ENCODE peak calls at places on chromosomes 7 and 10, in six cellular contexts. N is IMR-90, P is Ammon's horn, T is tibial artery, C is NCI-H2081, F is NCI-H1436. I is an unnamed sample.

GRCh38 chr10:80487791-80488538 is 33.9 kb downstream of the TSPAN14 start:
- DNase-seq in T (no peak), N (no peak), F (no peak), P (peak), C (no peak), I (no peak)

GRCh38 chr10:17784701-17785100 is 24.4 kb upstream of the MRC1 start:
- DNase-seq in P (peak), N (peak), C (no peak), F (no peak), T (no peak), I (no peak)

GRCh38 chr10:118287076-118287806 is 54.9 kb downstream of the FAM204A start:
- DNase-seq in P (no peak), C (no peak), N (no peak), F (no peak), T (no peak), I (no peak)

GRCh38 chr10:112988839-112989406 is 38.9 kb downstream of the TCF7L2 start:
- DNase-seq in F (no peak), T (no peak), N (no peak), C (no peak), P (no peak), I (no peak)

GRCh38 chr10:111967116-111967515 is 216.4 kb downstream of the GPAM start:
- DNase-seq in C (no peak), F (no peak), N (no peak), T (no peak), P (no peak), I (no peak)

GRCh38 chr10:91487914-91488577 is 77.9 kb downstream of the HECTD2 start:
- DNase-seq in T (no peak), N (no peak), C (no peak), F (no peak), P (no peak), I (no peak)

GRCh38 chr10:120559800-120560199 is 102.8 kb downstream of the PLPP4 start:
- DNase-seq in T (no peak), P (no peak), C (no peak), F (no peak), N (no peak), I (no peak)

GRCh38 chr7:19442016-19442785 is 266.6 kb downstream of the POLR1F start:
- DNase-seq in C (peak), F (no peak), N (peak), P (no peak), T (no peak), I (no peak)

GRCh38 chr7:134462337-134462925 is 3.5 kb upstream of the AKR1B1 start:
- DNase-seq in C (no peak), T (no peak), P (no peak), N (peak), F (no peak), I (no peak)

GRCh38 chr7:24341677-24342076 is 57.7 kb downstream of the NPY start:
- DNase-seq in N (no peak), T (no peak), F (no peak), C (no peak), P (no peak), I (no peak)

GRCh38 chr7:1114505-1114904 is 26.6 kb downstream of the GPER1 start:
- DNase-seq in C (no peak), F (no peak), P (no peak), N (no peak), T (no peak), I (no peak)

GRCh38 chr10:105706281-105707026 is 1065.4 kb downstream of the SORCS3 start:
- DNase-seq in N (no peak), F (no peak), C (no peak), P (no peak), T (no peak), I (no peak)

I was measured in right atrium auricular region.